ENCODE peak calls at places on chromosome 10, in four cellular contexts. B, A, X and F are unnamed samples.

GRCh38 chr10:70493660-70494234 is 15.2 kb downstream of the PALD1 start:
- DNase-seq in A (no peak), X (peak; percentile 63), B (peak; percentile 38), F (no peak)

GRCh38 chr10:117783698-117784395 is 241.3 kb downstream of the EMX2 start:
- DNase-seq in X (no peak), A (no peak), B (no peak), F (no peak)

GRCh38 chr10:117488004-117488403 is 54.5 kb upstream of the EMX2 start:
- DNase-seq in B (no peak), X (no peak), A (no peak), F (no peak)

GRCh38 chr10:123868058-123868995 is 23.3 kb downstream of the CPXM2 start:
- DNase-seq in X (no peak), B (no peak), A (no peak), F (no peak)

GRCh38 chr10:73553316-73553715 is 37.8 kb downstream of the USP54 start:
- DNase-seq in A (no peak), B (peak; percentile 64), X (no peak), F (peak; percentile 44)

GRCh38 chr10:104639595-104640338 is 1.3 kb upstream of the SORCS3 start:
- DNase-seq in B (no peak), X (no peak), A (no peak), F (no peak)

GRCh38 chr10:91672021-91672608 is 39.2 kb upstream of the PPP1R3C start:
- DNase-seq in B (no peak), A (no peak), X (no peak), F (no peak)

GRCh38 chr10:103905441-103905840 is 12.5 kb downstream of the STN1 start:
- DNase-seq in X (no peak), A (no peak), B (no peak), F (no peak)

GRCh38 chr10:63711361-63711760 is 190.2 kb downstream of the REEP3 start:
- DNase-seq in A (no peak), B (peak; percentile 76), X (peak; percentile 54), F (no peak)

GRCh38 chr10:128158024-128158795 is 32.0 kb upstream of the MKI67 start:
- DNase-seq in B (no peak), X (no peak), A (no peak), F (no peak)

GRCh38 chr10:29736325-29737208 is 101.8 kb upstream of the SVIL start:
- DNase-seq in B (peak; percentile 83), A (peak; percentile 81), X (peak; percentile 46), F (no peak)

GRCh38 chr10:86686972-86687371 is 18.7 kb downstream of the LDB3 start:
- DNase-seq in X (peak; percentile 47), B (peak; percentile 67), A (no peak), F (no peak)
- H3K27ac ChIP-seq in X (peak overlapping the region; percentile 9), B (peak overlapping the region; percentile 92), A (no peak overlapping the region), F (no peak overlapping the region)

GRCh38 chr10:11034762-11035161 is 17.1 kb downstream of the CELF2 start:
- DNase-seq in B (no peak), X (no peak), A (no peak), F (no peak)

GRCh38 chr10:11042375-11042774 is 24.7 kb downstream of the CELF2 start:
- DNase-seq in B (no peak), A (no peak), X (no peak), F (no peak)

GRCh38 chr10:11035318-11035920 is 17.7 kb downstream of the CELF2 start:
- DNase-seq in X (peak; percentile 60), B (peak; percentile 66), A (no peak), F (no peak)

DNA sequence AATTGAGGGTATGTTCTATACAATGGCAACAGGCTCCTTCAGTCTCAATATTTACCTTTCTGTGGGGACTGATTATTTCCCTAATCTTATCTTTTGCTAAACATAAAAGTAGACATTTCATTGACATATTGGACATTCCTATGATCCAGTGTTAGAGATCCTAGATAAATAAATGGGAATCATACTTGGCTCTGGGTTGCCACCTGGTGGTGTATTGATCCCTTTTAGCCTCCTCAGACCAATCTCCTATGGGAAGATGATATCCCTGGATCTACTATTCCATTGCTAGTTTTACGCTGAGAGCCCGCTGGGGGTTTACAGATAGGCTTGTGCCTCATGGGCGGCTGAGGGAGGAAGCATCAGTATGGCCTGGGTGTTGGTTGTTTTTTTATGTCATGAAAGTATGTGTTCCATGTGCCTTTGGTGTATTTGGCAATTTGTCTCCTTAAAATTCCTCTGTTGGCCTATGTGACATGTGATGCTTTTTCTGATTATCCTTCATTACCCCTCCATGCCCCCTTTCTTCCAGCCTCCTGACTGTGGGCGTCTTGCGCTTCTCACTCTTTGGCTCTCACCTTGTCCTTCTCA is 18.8 kb downstream of the CELF2 start:
- DNase-seq in X (peak; percentile 43), B (no peak), A (peak; percentile 30), F (no peak)
- TF ChIP-seq CTCF in X (peak; percentile 76), B (peak; percentile 57), A (peak; percentile 38), F (peak; percentile 52)

GRCh38 chr10:86957471-86958108 is at the start of gene MMRN2:
- DNase-seq in X (peak; percentile 67), B (peak; percentile 63), A (no peak), F (no peak)

GRCh38 chr10:86954681-86955500 is 2.5 kb downstream of the MMRN2 start:
- DNase-seq in X (no peak), B (no peak), A (no peak), F (no peak)

GRCh38 chr10:86955501-86956194 is 1.8 kb downstream of the MMRN2 start:
- DNase-seq in B (peak; percentile 60), X (peak; percentile 67), A (no peak), F (no peak)

GRCh38 chr10:86956841-86957448 is 470 bp downstream of the MMRN2 start:
- DNase-seq in X (no peak), A (no peak), B (no peak), F (no peak)

DNA sequence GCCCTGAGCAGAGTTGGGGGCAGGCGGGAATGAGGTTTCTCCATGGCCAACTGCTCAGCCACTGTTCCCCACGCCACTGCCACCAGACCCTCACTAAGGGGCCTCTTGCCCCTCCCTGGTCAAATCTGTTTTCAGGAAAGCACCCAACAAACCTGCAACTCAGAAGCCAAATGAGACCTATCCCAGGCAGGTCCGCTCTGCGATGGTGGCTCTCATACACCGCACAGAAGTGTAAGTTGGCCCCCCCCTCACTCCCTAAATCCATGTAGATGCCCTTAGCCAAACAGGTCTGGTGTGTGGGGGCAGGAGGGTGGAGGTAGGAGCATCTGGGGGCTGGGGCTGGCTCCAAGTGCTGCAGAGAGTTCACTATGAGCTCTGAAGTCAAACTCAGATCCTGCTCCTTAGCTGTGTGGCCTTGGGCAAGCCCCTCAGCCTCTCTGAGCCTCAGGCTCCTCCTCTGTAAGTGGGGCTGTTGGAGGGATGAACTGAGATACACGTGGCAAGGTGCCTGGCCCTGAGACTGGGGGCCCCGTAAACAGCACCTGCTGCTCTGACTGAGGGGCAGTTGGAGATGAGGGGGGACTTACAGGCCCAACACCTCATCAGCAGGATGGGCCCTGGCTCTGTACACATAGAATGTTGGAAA is 1.1 kb downstream of the MMRN2 start:
- DNase-seq in B (no peak), A (no peak), X (no peak), F (no peak)
- H3K4me3 ChIP-seq in B (peak overlapping the region; percentile 59), A (no peak overlapping the region), X (peak overlapping the region; percentile 56), F (no peak overlapping the region)

GRCh38 chr10:5297996-5298395 is 66.8 kb upstream of the UCN3 start:
- DNase-seq in A (no peak), B (no peak), X (no peak), F (no peak)

GRCh38 chr10:5293691-5294550 is 70.8 kb upstream of the UCN3 start:
- DNase-seq in X (peak; percentile 21), B (peak; percentile 68), A (peak; percentile 77), F (no peak)

GRCh38 chr10:5299950-5300349 is 64.8 kb upstream of the UCN3 start:
- DNase-seq in A (no peak), X (no peak), B (no peak), F (no peak)

GRCh38 chr10:5292196-5292735 is 72.5 kb upstream of the UCN3 start:
- DNase-seq in A (no peak), B (no peak), X (peak; percentile 17), F (no peak)

DNA sequence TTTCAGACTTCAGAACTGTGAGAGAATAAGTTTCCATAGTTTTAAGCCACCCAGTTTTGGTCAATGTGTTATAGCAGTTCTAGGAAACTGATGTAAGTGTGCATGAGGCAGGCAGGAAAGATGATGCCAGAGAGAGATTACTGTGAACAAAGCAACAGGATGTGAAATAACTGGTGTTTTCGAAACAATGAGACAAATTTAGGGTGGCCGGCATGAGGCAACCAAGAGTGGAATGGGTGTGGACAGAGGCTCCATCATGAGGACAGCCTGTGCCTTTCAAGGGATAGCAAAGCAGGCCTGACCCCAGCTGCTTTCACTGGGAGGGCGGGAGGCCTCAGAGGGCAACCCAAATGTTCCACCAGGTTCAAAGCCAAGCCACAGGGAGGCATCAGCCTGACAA is 67.3 kb upstream of the UCN3 start:
- DNase-seq in B (peak; percentile 58), A (no peak), X (peak; percentile 36), F (no peak)
- H3K27ac ChIP-seq in B (peak overlapping the region; percentile 30), A (no peak overlapping the region), X (no peak overlapping the region), F (no peak overlapping the region)

GRCh38 chr10:7298495-7298894 is 112.3 kb downstream of the SFMBT2 start:
- DNase-seq in B (no peak), A (no peak), X (no peak), F (no peak)
- TF ChIP-seq CTCF in B (no peak), A (no peak), X (no peak), F (no peak)

DNA sequence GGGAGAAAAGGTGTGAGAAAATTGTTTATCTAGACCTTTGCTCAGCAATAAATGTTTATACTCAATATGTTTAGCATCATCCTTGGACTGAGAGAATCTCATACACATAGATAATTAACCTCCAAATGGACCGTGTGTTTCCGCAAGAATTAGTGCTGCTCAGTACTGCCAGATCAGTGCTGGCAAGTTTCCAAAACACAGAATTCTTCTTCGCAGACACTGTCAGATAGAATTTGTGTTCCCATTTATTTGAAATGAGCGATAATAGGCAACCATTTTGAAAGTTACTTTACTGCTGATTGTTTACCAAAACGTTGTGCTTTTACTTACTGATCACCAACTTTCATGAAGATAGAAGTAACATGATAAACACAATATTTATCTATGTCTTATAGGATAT is 33.8 kb downstream of the STAMBPL1 start:
- DNase-seq in X (no peak), A (no peak), B (no peak), F (no peak)
- H3K4me3 ChIP-seq in X (no peak overlapping the region), A (no peak overlapping the region), B (no peak overlapping the region), F (no peak overlapping the region)

GRCh38 chr10:44993226-44993921 is 7.3 kb upstream of the ZNF22 start:
- DNase-seq in X (no peak), B (no peak), A (no peak), F (peak; percentile 8)
- H3K27ac ChIP-seq in X (no peak overlapping the region), B (peak overlapping the region; percentile 13), A (no peak overlapping the region), F (peak overlapping the region; percentile 76)

DNA sequence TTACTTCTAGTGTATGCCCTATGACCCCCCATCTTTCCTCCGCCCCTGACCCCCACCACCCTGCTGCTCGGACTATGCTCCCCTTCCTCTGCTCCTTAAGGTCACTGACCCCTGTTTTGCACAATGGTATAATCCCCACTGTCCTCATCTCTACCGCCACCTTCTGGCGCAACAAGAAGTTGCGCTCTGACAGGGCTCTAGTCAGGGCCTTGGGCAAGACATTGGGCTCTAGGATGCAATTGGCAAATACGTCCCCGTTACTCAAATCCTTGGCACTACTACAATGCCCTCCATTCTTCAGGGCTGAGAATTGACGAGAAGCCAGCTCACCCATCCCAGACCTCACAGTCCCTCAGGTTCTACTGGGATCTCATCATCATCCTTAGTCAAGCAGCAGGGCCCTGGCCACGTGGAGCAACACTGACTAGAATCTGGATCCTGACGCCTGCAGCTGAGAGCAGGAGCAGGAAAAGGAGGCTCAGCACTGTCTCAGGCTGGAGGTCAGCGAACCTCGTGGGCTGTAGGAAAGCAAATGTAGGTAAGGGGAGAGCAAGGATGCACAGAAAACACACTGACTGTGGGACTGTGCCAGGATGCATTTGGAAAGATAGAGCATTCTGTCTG is 10.6 kb downstream of the LRIT2 start:
- DNase-seq in A (no peak), X (no peak), B (no peak), F (no peak)
- TF ChIP-seq CTCF in A (peak; percentile 41), X (peak; percentile 37), B (no peak), F (no peak)